ENCODE peak calls at places on chromosomes 16 and 17, in five cellular contexts. F is sigmoid colon, U is adipocyte, A is tibial nerve, O is GM23248. I is an unnamed sample.

GRCh38 chr16:67880584-67880983 is 4.1 kb upstream of the NRN1L start:
- DNase-seq in F (no peak), U (no peak), A (no peak), O (no peak), I (no peak)

GRCh38 chr16:73071131-73071940 is 23.4 kb upstream of the ZFHX3 start:
- DNase-seq in F (peak; percentile 87), U (no peak), A (no peak), O (peak; percentile 44), I (no peak)

GRCh38 chr17:51259574-51260236 is at the start of gene MBTD1:
- DNase-seq in F (peak; percentile 98), U (peak; percentile 97), A (peak; percentile 95), O (peak; percentile 92), I (peak; percentile 94)

GRCh38 chr17:73939808-73940207 is 263.7 kb upstream of the RPL38 start:
- DNase-seq in F (no peak), U (no peak), A (no peak), O (no peak), I (no peak)

GRCh38 chr17:37081287-37081686 is 132.5 kb downstream of the AATF start:
- DNase-seq in F (no peak), U (no peak), A (no peak), O (no peak), I (no peak)

GRCh38 chr16:67021321-67021720 is 7.6 kb upstream of the CBFB start:
- DNase-seq in F (peak; percentile 10), U (no peak), A (no peak), O (no peak), I (no peak)

GRCh38 chr17:71284032-71284755 is 836.6 kb upstream of the SOX9 start:
- DNase-seq in F (no peak), U (no peak), A (no peak), O (no peak), I (no peak)

GRCh38 chr17:35705705-35706104 is 25.7 kb upstream of the RASL10B start:
- DNase-seq in F (no peak), U (no peak), A (no peak), O (no peak), I (no peak)

GRCh38 chr16:22359679-22360078 is 14.7 kb downstream of the CDR2 start:
- DNase-seq in F (no peak), U (no peak), A (no peak), O (no peak), I (no peak)

GRCh38 chr17:76515291-76515949 is 14.2 kb upstream of the RHBDF2 start:
- DNase-seq in F (peak; percentile 93), U (peak; percentile 85), A (peak; percentile 85), O (peak; percentile 99), I (peak; percentile 77)

GRCh38 chr17:11880714-11881113 is 116.6 kb downstream of the ZNF18 start:
- DNase-seq in F (no peak), U (no peak), A (no peak), O (peak; percentile 1), I (no peak)

GRCh38 chr16:30805056-30805369 is 18.0 kb upstream of the ZNF629 start:
- DNase-seq in F (no peak), U (no peak), A (no peak), O (no peak), I (no peak)

GRCh38 chr17:511001-511690 is 158.5 kb upstream of the RPH3AL start:
- DNase-seq in F (peak; percentile 74), U (peak; percentile 74), A (peak; percentile 33), O (peak; percentile 94), I (no peak)

GRCh38 chr16:69201787-69202186 is 14.8 kb downstream of the SNTB2 start:
- DNase-seq in F (no peak), U (peak; percentile 54), A (no peak), O (peak; percentile 24), I (no peak)

GRCh38 chr17:2435852-2436251 is 35.0 kb upstream of the MNT start:
- DNase-seq in F (no peak), U (no peak), A (no peak), O (no peak), I (no peak)

GRCh38 chr17:9021985-9022552 is 759 bp downstream of the NTN1 start:
- DNase-seq in F (peak; percentile 68), U (peak; percentile 39), A (no peak), O (peak; percentile 62), I (no peak)

GRCh38 chr17:66951605-66951953 is 12.9 kb upstream of the CACNG4 start:
- DNase-seq in F (no peak), U (no peak), A (no peak), O (no peak), I (no peak)

GRCh38 chr16:2016407-2016922 is 3.1 kb upstream of the NPW start:
- DNase-seq in F (no peak), U (no peak), A (no peak), O (no peak), I (no peak)

GRCh38 chr17:76005263-76006149 is 4.9 kb downstream of the CDK3 start:
- DNase-seq in F (peak; percentile 85), U (peak; percentile 91), A (peak; percentile 88), O (peak; percentile 67), I (peak; percentile 71)

GRCh38 chr17:48155889-48156670 is 48.5 kb downstream of the SNX11 start:
- DNase-seq in F (no peak), U (no peak), A (no peak), O (no peak), I (no peak)

GRCh38 chr17:29572691-29573557 is 4.4 kb downstream of the TP53I13 start:
- DNase-seq in F (peak; percentile 74), U (peak; percentile 63), A (peak; percentile 44), O (peak; percentile 85), I (peak; percentile 55)

GRCh38 chr17:42809250-42809649 is 10.6 kb downstream of the CNTD1 start:
- DNase-seq in F (peak; percentile 87), U (peak; percentile 82), A (peak; percentile 58), O (peak; percentile 96), I (no peak)

GRCh38 chr17:41437254-41437653 is 3.5 kb downstream of the KRT38 start:
- DNase-seq in F (no peak), U (no peak), A (no peak), O (no peak), I (no peak)

GRCh38 chr17:32536736-32537646 is 50.2 kb downstream of the CDK5R1 start:
- DNase-seq in F (no peak), U (peak; percentile 12), A (no peak), O (peak; percentile 32), I (no peak)

GRCh38 chr16:4358831-4359561 is 7.9 kb upstream of the PAM16 start:
- DNase-seq in F (peak; percentile 84), U (peak; percentile 82), A (peak; percentile 64), O (peak; percentile 63), I (peak; percentile 55)

GRCh38 chr16:4097826-4098240 is 18.4 kb downstream of the ADCY9 start:
- DNase-seq in F (no peak), U (peak; percentile 45), A (no peak), O (no peak), I (no peak)

GRCh38 chr17:72440961-72441360 is 320.1 kb downstream of the SOX9 start:
- DNase-seq in F (no peak), U (no peak), A (no peak), O (no peak), I (no peak)

GRCh38 chr16:71288570-71288889 is 672 bp downstream of the CMTR2 start:
- DNase-seq in F (no peak), U (no peak), A (no peak), O (peak; percentile 41), I (no peak)

GRCh38 chr17:54494731-54495715 is 405.6 kb upstream of the TOM1L1 start:
- DNase-seq in F (no peak), U (no peak), A (no peak), O (no peak), I (no peak)

GRCh38 chr17:57946798-57947358 is 8.3 kb downstream of the CUEDC1 start:
- DNase-seq in F (peak; percentile 78), U (peak; percentile 70), A (no peak), O (peak; percentile 82), I (peak; percentile 25)

GRCh38 chr17:40129498-40129897 is 7.7 kb downstream of the MSL1 start:
- DNase-seq in F (no peak), U (no peak), A (no peak), O (peak; percentile 34), I (no peak)

GRCh38 chr17:17845046-17845775 is 8.4 kb upstream of the SREBF1 start:
- DNase-seq in F (no peak), U (no peak), A (no peak), O (no peak), I (no peak)
- H3K4me1 ChIP-seq in F (peaks cover 28% of the 10 kb centered on the region), U (peaks cover 53% of the 10 kb centered on the region), A (peaks cover 46% of the 10 kb centered on the region), O (peaks cover 26% of the 10 kb centered on the region), I (peaks cover 39% of the 10 kb centered on the region)

DNA sequence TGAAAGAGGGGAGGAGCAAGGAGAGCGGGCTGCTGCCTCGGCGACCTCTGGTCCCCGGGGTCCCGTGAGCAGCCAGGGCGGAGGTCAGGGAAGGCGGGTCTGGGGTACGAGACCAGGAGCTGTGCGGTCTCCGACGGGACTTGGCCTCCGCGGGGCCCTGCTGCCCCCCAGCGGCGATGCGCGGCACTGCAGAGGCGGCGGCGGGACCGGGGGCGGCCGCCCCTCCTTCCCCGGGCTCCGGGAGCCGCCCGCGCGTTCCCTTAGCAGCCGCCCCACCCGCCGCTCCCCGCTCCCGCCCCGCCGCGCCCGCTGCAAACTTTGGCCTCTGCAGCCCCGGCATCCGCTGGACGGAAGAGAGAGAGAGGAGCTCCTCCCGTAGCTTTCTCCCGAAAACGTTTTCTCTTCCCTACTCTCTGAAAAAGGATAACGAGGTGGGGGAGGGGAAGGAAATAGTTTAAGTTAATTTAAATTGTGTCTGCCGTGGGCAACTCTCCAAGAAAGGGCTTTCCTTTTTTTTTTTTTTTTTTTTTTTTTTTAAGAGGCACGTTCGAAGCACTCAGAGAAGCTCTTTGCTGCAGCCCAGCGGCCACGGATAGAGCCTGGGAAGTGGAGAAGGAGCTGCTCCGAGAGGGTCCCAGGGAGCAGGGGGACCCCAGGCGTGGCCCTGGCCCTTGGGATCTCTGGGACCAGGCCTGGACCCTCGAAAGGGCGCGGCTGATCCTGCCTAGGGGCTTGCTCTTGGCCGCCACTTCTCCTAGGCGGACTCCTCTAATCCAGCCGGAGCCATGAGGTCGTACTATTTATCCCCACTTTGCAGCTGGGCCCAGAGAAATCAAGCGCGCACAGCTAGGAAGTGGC is 43.2 kb downstream of the C16orf82 start:
- DNase-seq in F (peak; percentile 80), U (peak; percentile 82), A (peak; percentile 60), O (peak; percentile 85), I (peak; percentile 74)
- H3K4me1 ChIP-seq in F (peaks cover 7% of the 10 kb centered on the region), U (peaks cover 8% of the 10 kb centered on the region), A (peaks cover 5% of the 10 kb centered on the region), O (no peaks in the 10 kb centered on the region), I (peaks cover 8% of the 10 kb centered on the region)

GRCh38 chr17:64498308-64499203 is 1.7 kb upstream of the POLG2 start:
- DNase-seq in F (no peak), U (peak; percentile 24), A (no peak), O (peak; percentile 43), I (no peak)
- H3K4me1 ChIP-seq in F (peaks cover 73% of the 10 kb centered on the region), U (peaks cover 80% of the 10 kb centered on the region), A (peaks cover 27% of the 10 kb centered on the region), O (peaks cover 80% of the 10 kb centered on the region), I (peaks cover 75% of the 10 kb centered on the region)

DNA sequence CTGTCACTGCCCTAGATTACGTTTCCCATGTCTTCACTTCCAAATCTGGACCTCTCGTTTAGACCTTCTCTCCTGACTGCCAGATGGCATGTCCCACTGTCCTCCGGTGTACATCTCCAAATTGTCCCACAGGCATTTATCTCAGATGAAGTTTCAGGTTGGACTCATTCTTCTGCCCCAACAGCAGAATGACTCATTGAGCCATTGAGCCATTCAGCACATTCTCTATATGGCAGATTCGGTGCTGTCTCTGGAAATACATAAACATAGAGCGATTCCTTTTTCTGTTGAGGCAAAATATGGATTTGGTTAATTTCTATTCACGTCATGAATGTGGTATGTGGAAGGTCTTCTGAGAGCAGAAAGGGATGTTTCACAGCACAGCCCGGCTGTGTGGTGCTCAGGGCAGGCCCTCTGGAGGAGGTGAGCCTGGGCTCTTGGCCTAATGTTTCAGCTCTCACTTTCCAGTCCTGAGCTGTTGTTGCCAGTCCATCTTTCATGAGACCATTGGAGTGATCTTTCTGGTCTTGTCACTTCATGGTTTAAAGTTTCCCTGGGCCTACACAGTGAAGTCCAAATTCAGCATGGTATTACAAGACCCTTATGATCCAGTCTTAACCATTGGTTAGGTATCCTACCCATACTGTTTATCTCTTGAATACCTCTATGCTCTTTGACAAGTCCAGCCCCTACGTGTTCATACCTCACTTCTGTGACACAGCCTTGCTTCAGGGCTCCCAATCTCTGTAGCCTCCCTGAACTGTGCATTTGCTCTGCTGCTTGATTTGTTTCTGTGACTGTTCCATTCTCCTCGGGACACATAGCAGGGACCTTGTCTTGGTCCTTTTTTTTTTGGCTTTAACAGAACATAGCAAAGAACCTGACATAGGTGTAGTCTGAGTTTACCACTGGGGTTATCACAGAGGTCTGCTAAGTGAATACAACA is 15.9 kb downstream of the HAPSTR1 start:
- DNase-seq in F (no peak), U (no peak), A (no peak), O (peak; percentile 57), I (no peak)
- H3K4me1 ChIP-seq in F (peaks cover 98% of the 10 kb centered on the region), U (peaks cover 78% of the 10 kb centered on the region), A (peaks cover 56% of the 10 kb centered on the region), O (peaks cover 76% of the 10 kb centered on the region), I (peaks cover 96% of the 10 kb centered on the region)